ENCODE peak calls at places on chromosomes 13 and 19, in eight cellular contexts. One of them, this sample, is unnamed.

GRCh38 chr19:38143847-38144246 is 80.2 kb downstream of the DPF1 start:
- DNase-seq in hepatocyte: no peak
- DNase-seq in heart left ventricle: no peak
- DNase-seq in left ventricle myocardium inferior: no peak
- DNase-seq in bronchial epithelial cell: no peak
- DNase-seq in tibial artery: no peak
- DNase-seq in Peyer's patch: no peak
- DNase-seq in fibroblast of lung: no peak
- DNase-seq in this sample: no peak

GRCh38 chr19:19849056-19849455 is 16.6 kb upstream of the ZNF253 start:
- DNase-seq in hepatocyte: no peak
- DNase-seq in heart left ventricle: no peak
- DNase-seq in left ventricle myocardium inferior: no peak
- DNase-seq in bronchial epithelial cell: no peak
- DNase-seq in tibial artery: no peak
- DNase-seq in Peyer's patch: no peak
- DNase-seq in fibroblast of lung: no peak
- DNase-seq in this sample: no peak

GRCh38 chr19:47074621-47075020 is 26.2 kb upstream of the TMEM160 start:
- DNase-seq in hepatocyte: no peak
- DNase-seq in heart left ventricle: no peak
- DNase-seq in left ventricle myocardium inferior: no peak
- DNase-seq in bronchial epithelial cell: no peak
- DNase-seq in tibial artery: no peak
- DNase-seq in Peyer's patch: no peak
- DNase-seq in fibroblast of lung: no peak
- DNase-seq in this sample: no peak

GRCh38 chr13:73169971-73170370 is 111.2 kb downstream of the KLF5 start:
- DNase-seq in hepatocyte: no peak
- DNase-seq in heart left ventricle: no peak
- DNase-seq in left ventricle myocardium inferior: no peak
- DNase-seq in bronchial epithelial cell: peak; percentile 19
- DNase-seq in tibial artery: no peak
- DNase-seq in Peyer's patch: no peak
- DNase-seq in fibroblast of lung: no peak
- DNase-seq in this sample: no peak

GRCh38 chr19:49458567-49458903 is 5.5 kb downstream of the ALDH16A1 start:
- DNase-seq in hepatocyte: no peak
- DNase-seq in heart left ventricle: no peak
- DNase-seq in left ventricle myocardium inferior: no peak
- DNase-seq in bronchial epithelial cell: no peak
- DNase-seq in tibial artery: no peak
- DNase-seq in Peyer's patch: no peak
- DNase-seq in fibroblast of lung: no peak
- DNase-seq in this sample: no peak

GRCh38 chr13:41052441-41052840 is 8.9 kb upstream of the WBP4 start:
- DNase-seq in hepatocyte: no peak
- DNase-seq in heart left ventricle: no peak
- DNase-seq in left ventricle myocardium inferior: no peak
- DNase-seq in bronchial epithelial cell: no peak
- DNase-seq in tibial artery: no peak
- DNase-seq in Peyer's patch: no peak
- DNase-seq in fibroblast of lung: no peak
- DNase-seq in this sample: peak; percentile 27

GRCh38 chr19:38683393-38684077 is 36.1 kb downstream of the ACTN4 start:
- DNase-seq in hepatocyte: peak; percentile 93
- DNase-seq in heart left ventricle: peak; percentile 85
- DNase-seq in left ventricle myocardium inferior: no peak
- DNase-seq in bronchial epithelial cell: peak; percentile 100
- DNase-seq in tibial artery: peak; percentile 90
- DNase-seq in Peyer's patch: peak; percentile 92
- DNase-seq in fibroblast of lung: peak; percentile 77
- DNase-seq in this sample: peak; percentile 84

GRCh38 chr13:44243198-44243852 is 130.3 kb upstream of the SERP2 start:
- DNase-seq in hepatocyte: peak; percentile 46
- DNase-seq in heart left ventricle: peak; percentile 46
- DNase-seq in left ventricle myocardium inferior: no peak
- DNase-seq in bronchial epithelial cell: peak; percentile 38
- DNase-seq in tibial artery: no peak
- DNase-seq in Peyer's patch: no peak
- DNase-seq in fibroblast of lung: peak; percentile 87
- DNase-seq in this sample: no peak

GRCh38 chr13:40052954-40053353 is 397.5 kb downstream of the COG6 start:
- DNase-seq in hepatocyte: no peak
- DNase-seq in heart left ventricle: no peak
- DNase-seq in left ventricle myocardium inferior: no peak
- DNase-seq in bronchial epithelial cell: no peak
- DNase-seq in tibial artery: no peak
- DNase-seq in Peyer's patch: no peak
- DNase-seq in fibroblast of lung: no peak
- DNase-seq in this sample: no peak

GRCh38 chr13:95254341-95254740 is 46.9 kb downstream of the ABCC4 start:
- DNase-seq in hepatocyte: no peak
- DNase-seq in heart left ventricle: no peak
- DNase-seq in left ventricle myocardium inferior: no peak
- DNase-seq in bronchial epithelial cell: peak; percentile 77
- DNase-seq in tibial artery: no peak
- DNase-seq in Peyer's patch: no peak
- DNase-seq in fibroblast of lung: no peak
- DNase-seq in this sample: no peak

GRCh38 chr19:46950526-46951235 is 69.0 kb upstream of the NPAS1 start:
- DNase-seq in hepatocyte: no peak
- DNase-seq in heart left ventricle: no peak
- DNase-seq in left ventricle myocardium inferior: no peak
- DNase-seq in bronchial epithelial cell: no peak
- DNase-seq in tibial artery: no peak
- DNase-seq in Peyer's patch: no peak
- DNase-seq in fibroblast of lung: no peak
- DNase-seq in this sample: no peak

GRCh38 chr13:83943530-83944279 is 61.4 kb upstream of the SLITRK1 start:
- DNase-seq in hepatocyte: no peak
- DNase-seq in heart left ventricle: no peak
- DNase-seq in left ventricle myocardium inferior: no peak
- DNase-seq in bronchial epithelial cell: no peak
- DNase-seq in tibial artery: no peak
- DNase-seq in Peyer's patch: no peak
- DNase-seq in fibroblast of lung: peak; percentile 0
- DNase-seq in this sample: no peak

GRCh38 chr13:41746259-41746658 is 214.7 kb downstream of the VWA8 start:
- DNase-seq in hepatocyte: no peak
- DNase-seq in heart left ventricle: no peak
- DNase-seq in left ventricle myocardium inferior: no peak
- DNase-seq in bronchial epithelial cell: peak; percentile 45
- DNase-seq in tibial artery: no peak
- DNase-seq in Peyer's patch: no peak
- DNase-seq in fibroblast of lung: peak; percentile 73
- DNase-seq in this sample: no peak

GRCh38 chr13:98450495-98451167 is 126.3 kb downstream of the STK24 start:
- DNase-seq in hepatocyte: no peak
- DNase-seq in heart left ventricle: peak; percentile 79
- DNase-seq in left ventricle myocardium inferior: peak; percentile 68
- DNase-seq in bronchial epithelial cell: no peak
- DNase-seq in tibial artery: peak; percentile 90
- DNase-seq in Peyer's patch: no peak
- DNase-seq in fibroblast of lung: no peak
- DNase-seq in this sample: no peak

GRCh38 chr19:52190679-52191293 is 934 bp downstream of the PPP2R1A start:
- DNase-seq in hepatocyte: no peak
- DNase-seq in heart left ventricle: peak; percentile 64
- DNase-seq in left ventricle myocardium inferior: no peak
- DNase-seq in bronchial epithelial cell: peak; percentile 12
- DNase-seq in tibial artery: peak; percentile 71
- DNase-seq in Peyer's patch: peak; percentile 57
- DNase-seq in fibroblast of lung: peak; percentile 51
- DNase-seq in this sample: peak; percentile 41

GRCh38 chr13:74117207-74117705 is 16.9 kb downstream of the KLF12 start:
- DNase-seq in hepatocyte: no peak
- DNase-seq in heart left ventricle: no peak
- DNase-seq in left ventricle myocardium inferior: no peak
- DNase-seq in bronchial epithelial cell: no peak
- DNase-seq in tibial artery: no peak
- DNase-seq in Peyer's patch: no peak
- DNase-seq in fibroblast of lung: no peak
- DNase-seq in this sample: no peak

GRCh38 chr13:35485451-35485850 is 9.0 kb upstream of the MAB21L1 start:
- DNase-seq in hepatocyte: no peak
- DNase-seq in heart left ventricle: no peak
- DNase-seq in left ventricle myocardium inferior: no peak
- DNase-seq in bronchial epithelial cell: no peak
- DNase-seq in tibial artery: no peak
- DNase-seq in Peyer's patch: no peak
- DNase-seq in fibroblast of lung: no peak
- DNase-seq in this sample: no peak

DNA sequence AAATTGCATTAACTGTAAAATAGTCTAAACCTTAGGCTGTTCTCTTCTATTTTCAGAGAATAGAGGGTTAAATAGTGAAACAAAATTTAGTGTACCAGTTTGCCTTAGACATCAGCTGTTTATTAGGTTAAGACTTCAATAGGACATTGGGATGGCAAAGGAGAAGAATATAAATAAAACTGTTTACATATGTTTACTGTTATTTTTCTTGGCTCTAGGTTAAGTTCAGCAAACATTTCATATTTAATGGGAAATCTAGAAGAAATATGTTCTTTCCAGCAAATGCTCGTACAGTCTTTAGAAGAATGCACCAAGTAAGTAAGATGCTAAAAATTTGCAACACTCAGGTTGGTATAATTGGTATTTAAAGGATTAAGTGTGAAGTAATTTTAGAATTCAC is 76.5 kb upstream of the TEX29 start:
- DNase-seq in hepatocyte: no peak
- DNase-seq in heart left ventricle: no peak
- DNase-seq in left ventricle myocardium inferior: no peak
- DNase-seq in bronchial epithelial cell: no peak
- DNase-seq in tibial artery: no peak
- DNase-seq in Peyer's patch: no peak
- DNase-seq in fibroblast of lung: no peak
- DNase-seq in this sample: no peak
- H3K36me3 ChIP-seq in hepatocyte: no peaks in the 10 kb centered on the region
- H3K36me3 ChIP-seq in heart left ventricle: peaks cover 71% of the 10 kb centered on the region
- H3K36me3 ChIP-seq in left ventricle myocardium inferior: peaks cover 58% of the 10 kb centered on the region
- H3K36me3 ChIP-seq in bronchial epithelial cell: peaks cover 1% of the 10 kb centered on the region
- H3K36me3 ChIP-seq in tibial artery: peaks cover 50% of the 10 kb centered on the region
- H3K36me3 ChIP-seq in Peyer's patch: no peaks in the 10 kb centered on the region
- H3K36me3 ChIP-seq in fibroblast of lung: peaks cover 2% of the 10 kb centered on the region
- H3K36me3 ChIP-seq in this sample: no peaks in the 10 kb centered on the region

GRCh38 chr19:30780032-30780431 is 407.8 kb downstream of the ZNF536 start:
- DNase-seq in hepatocyte: peak; percentile 65
- DNase-seq in heart left ventricle: no peak
- DNase-seq in left ventricle myocardium inferior: no peak
- DNase-seq in bronchial epithelial cell: no peak
- DNase-seq in tibial artery: no peak
- DNase-seq in Peyer's patch: no peak
- DNase-seq in fibroblast of lung: no peak
- DNase-seq in this sample: no peak

GRCh38 chr19:30781519-30781918 is 409.3 kb downstream of the ZNF536 start:
- DNase-seq in hepatocyte: peak; percentile 19
- DNase-seq in heart left ventricle: no peak
- DNase-seq in left ventricle myocardium inferior: peak; percentile 30
- DNase-seq in bronchial epithelial cell: no peak
- DNase-seq in tibial artery: no peak
- DNase-seq in Peyer's patch: no peak
- DNase-seq in fibroblast of lung: no peak
- DNase-seq in this sample: no peak

GRCh38 chr19:30780456-30780855 is 408.3 kb downstream of the ZNF536 start:
- DNase-seq in hepatocyte: no peak
- DNase-seq in heart left ventricle: no peak
- DNase-seq in left ventricle myocardium inferior: no peak
- DNase-seq in bronchial epithelial cell: no peak
- DNase-seq in tibial artery: no peak
- DNase-seq in Peyer's patch: no peak
- DNase-seq in fibroblast of lung: no peak
- DNase-seq in this sample: no peak

GRCh38 chr19:30778961-30779690 is 406.9 kb downstream of the ZNF536 start:
- DNase-seq in hepatocyte: no peak
- DNase-seq in heart left ventricle: no peak
- DNase-seq in left ventricle myocardium inferior: no peak
- DNase-seq in bronchial epithelial cell: no peak
- DNase-seq in tibial artery: no peak
- DNase-seq in Peyer's patch: no peak
- DNase-seq in fibroblast of lung: no peak
- DNase-seq in this sample: no peak

DNA sequence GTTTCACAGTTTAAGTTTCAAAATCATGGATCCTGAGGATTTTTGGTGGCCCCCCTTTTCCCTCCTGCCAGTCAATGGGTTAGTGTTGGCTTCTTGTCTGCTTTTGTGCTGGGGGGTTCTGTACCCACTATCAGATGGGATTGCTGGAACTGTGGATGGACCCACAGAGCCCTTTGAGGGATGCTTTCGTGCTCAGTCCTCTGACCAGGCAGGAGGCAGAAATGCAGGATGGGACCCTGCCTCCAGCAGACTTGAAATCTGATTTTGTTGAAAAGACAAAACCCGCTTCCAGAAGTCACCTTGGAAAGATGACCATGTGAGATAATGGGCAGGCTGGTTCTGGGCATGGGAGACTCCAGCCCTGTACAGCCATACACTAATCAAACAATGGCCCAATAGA is 408.9 kb downstream of the ZNF536 start:
- DNase-seq in hepatocyte: no peak
- DNase-seq in heart left ventricle: no peak
- DNase-seq in left ventricle myocardium inferior: no peak
- DNase-seq in bronchial epithelial cell: no peak
- DNase-seq in tibial artery: no peak
- DNase-seq in Peyer's patch: no peak
- DNase-seq in fibroblast of lung: no peak
- DNase-seq in this sample: no peak
- H3K27me3 ChIP-seq in hepatocyte: no peaks in the 10 kb centered on the region
- H3K27me3 ChIP-seq in heart left ventricle: no peaks in the 10 kb centered on the region
- H3K27me3 ChIP-seq in left ventricle myocardium inferior: peaks cover 43% of the 10 kb centered on the region
- H3K27me3 ChIP-seq in bronchial epithelial cell: no peaks in the 10 kb centered on the region
- H3K27me3 ChIP-seq in tibial artery: no peaks in the 10 kb centered on the region
- H3K27me3 ChIP-seq in Peyer's patch: no peaks in the 10 kb centered on the region
- H3K27me3 ChIP-seq in fibroblast of lung: no peaks in the 10 kb centered on the region
- H3K27me3 ChIP-seq in this sample: no peaks in the 10 kb centered on the region

GRCh38 chr19:16640951-16641350 is 12.9 kb upstream of the MED26 start:
- DNase-seq in hepatocyte: no peak
- DNase-seq in heart left ventricle: no peak
- DNase-seq in left ventricle myocardium inferior: no peak
- DNase-seq in bronchial epithelial cell: no peak
- DNase-seq in tibial artery: no peak
- DNase-seq in Peyer's patch: no peak
- DNase-seq in fibroblast of lung: no peak
- DNase-seq in this sample: no peak
- H3K36me3 ChIP-seq in hepatocyte: no peaks in the 10 kb centered on the region
- H3K36me3 ChIP-seq in heart left ventricle: peaks cover 91% of the 10 kb centered on the region
- H3K36me3 ChIP-seq in left ventricle myocardium inferior: peaks cover 82% of the 10 kb centered on the region
- H3K36me3 ChIP-seq in bronchial epithelial cell: peaks cover 19% of the 10 kb centered on the region
- H3K36me3 ChIP-seq in tibial artery: peaks cover 86% of the 10 kb centered on the region
- H3K36me3 ChIP-seq in Peyer's patch: no peaks in the 10 kb centered on the region
- H3K36me3 ChIP-seq in fibroblast of lung: peaks cover 6% of the 10 kb centered on the region
- H3K36me3 ChIP-seq in this sample: peaks cover 47% of the 10 kb centered on the region

DNA sequence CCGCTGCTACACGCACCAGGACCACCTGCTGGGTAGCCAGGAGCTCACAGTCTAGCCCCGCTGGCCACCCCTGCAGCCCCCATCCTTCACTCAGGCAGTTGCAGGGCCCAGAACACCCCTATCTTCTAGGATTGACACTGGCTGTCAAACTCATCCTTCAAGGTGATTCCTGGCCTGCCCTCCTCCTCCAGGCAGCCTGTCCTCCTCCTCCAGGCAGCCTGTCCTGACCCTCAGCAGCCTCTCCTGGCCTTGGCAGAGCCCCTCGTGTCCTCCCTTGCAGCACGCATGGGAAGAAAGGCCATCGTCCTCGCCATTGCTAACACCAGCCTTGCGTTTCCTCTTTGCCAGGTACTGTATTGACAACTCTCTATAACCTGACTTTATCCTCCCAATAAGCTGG is 3.8 kb upstream of the EPS8L1 start:
- DNase-seq in hepatocyte: no peak
- DNase-seq in heart left ventricle: no peak
- DNase-seq in left ventricle myocardium inferior: no peak
- DNase-seq in bronchial epithelial cell: no peak
- DNase-seq in tibial artery: no peak
- DNase-seq in Peyer's patch: no peak
- DNase-seq in fibroblast of lung: no peak
- DNase-seq in this sample: no peak
- H3K27me3 ChIP-seq in hepatocyte: peaks cover 5% of the 10 kb centered on the region
- H3K27me3 ChIP-seq in heart left ventricle: peaks cover 8% of the 10 kb centered on the region
- H3K27me3 ChIP-seq in left ventricle myocardium inferior: peaks cover 97% of the 10 kb centered on the region
- H3K27me3 ChIP-seq in bronchial epithelial cell: peaks cover 2% of the 10 kb centered on the region
- H3K27me3 ChIP-seq in tibial artery: peaks cover 51% of the 10 kb centered on the region
- H3K27me3 ChIP-seq in Peyer's patch: no peaks in the 10 kb centered on the region
- H3K27me3 ChIP-seq in fibroblast of lung: peaks cover 18% of the 10 kb centered on the region
- H3K27me3 ChIP-seq in this sample: peaks cover 47% of the 10 kb centered on the region

This sample was measured in gastrocnemius medialis.